ENCODE peak calls at places on chromosome 11, in four cellular contexts. Z is fibroblast of villous mesenchyme, I is neural progenitor cell, T is AG10803. P is an unnamed sample.

GRCh38 chr11:46727952-46728658 is 9.1 kb downstream of the F2 start:
- DNase-seq in I (no peak), Z (no peak), T (no peak), P (no peak)

GRCh38 chr11:69637956-69638871 is 2.7 kb upstream of the CCND1 start:
- DNase-seq in Z (peak), T (peak), I (peak), P (peak)

GRCh38 chr11:117511981-117512448 is 184.4 kb downstream of the CEP164 start:
- DNase-seq in I (no peak), Z (no peak), T (no peak), P (peak)

GRCh38 chr11:59778122-59778521 is 22.9 kb downstream of the STX3 start:
- DNase-seq in Z (no peak), I (no peak), T (no peak), P (peak)

GRCh38 chr11:69381681-69382130 is 87.8 kb downstream of the MYEOV start:
- DNase-seq in Z (no peak), T (no peak), I (no peak), P (no peak)

GRCh38 chr11:123173040-123173855 is 21.8 kb downstream of the CLMP start:
- DNase-seq in Z (peak), T (peak), I (no peak), P (no peak)

GRCh38 chr11:95835768-95836488 is 45.6 kb downstream of the CEP57 start:
- DNase-seq in T (peak), I (peak), Z (peak), P (peak)

GRCh38 chr11:3824714-3825472 is 15.9 kb downstream of the RHOG start:
- DNase-seq in I (peak), Z (peak), T (no peak), P (no peak)

GRCh38 chr11:122491486-122491885 is 164.0 kb upstream of the UBASH3B start:
- DNase-seq in I (no peak), T (peak), Z (peak), P (no peak)

GRCh38 chr11:48096588-48097525 is 116.5 kb downstream of the PTPRJ start:
- DNase-seq in I (no peak), T (no peak), Z (no peak), P (peak)

GRCh38 chr11:73262851-73263495 is 9.2 kb upstream of the P2RY6 start:
- DNase-seq in Z (peak), T (peak), I (no peak), P (no peak)

GRCh38 chr11:36492724-36493304 is 17.3 kb downstream of the TRAF6 start:
- DNase-seq in Z (peak), T (peak), I (peak), P (peak)

GRCh38 chr11:14179126-14179820 is 179.7 kb downstream of the RRAS2 start:
- DNase-seq in Z (peak), I (no peak), T (peak), P (peak)

GRCh38 chr11:113131036-113131775 is 170.0 kb downstream of the NCAM1 start:
- DNase-seq in I (no peak), Z (no peak), T (peak), P (no peak)

GRCh38 chr11:44728491-44728910 is 1.7 kb downstream of the TSPAN18 start:
- DNase-seq in Z (no peak), T (no peak), I (peak), P (no peak)

GRCh38 chr11:125286486-125286885 is 121.9 kb downstream of the PKNOX2 start:
- DNase-seq in I (no peak), T (no peak), Z (no peak), P (no peak)

GRCh38 chr11:1734571-1735081 is 15.8 kb downstream of the IFITM10 start:
- DNase-seq in T (no peak), Z (no peak), I (no peak), P (no peak)

GRCh38 chr11:123103326-123103980 is 41.5 kb upstream of the HSPA8 start:
- DNase-seq in I (peak), T (peak), Z (peak), P (peak)

GRCh38 chr11:117597083-117597482 is 199.9 kb downstream of the DSCAML1 start:
- DNase-seq in T (peak), Z (peak), I (peak), P (no peak)

GRCh38 chr11:118180300-118180703 is 3.9 kb upstream of the SCN2B start:
- DNase-seq in T (peak), I (peak), Z (no peak), P (no peak)

GRCh38 chr11:76209956-76210885 is 3.9 kb upstream of the WNT11 start:
- DNase-seq in I (peak), Z (peak), T (peak), P (peak)

GRCh38 chr11:833114-833791 is 501 bp downstream of the CD151 start:
- DNase-seq in T (peak), I (peak), Z (no peak), P (peak)

GRCh38 chr11:26510756-26511155 is 61.3 kb downstream of the MUC15 start:
- DNase-seq in I (no peak), Z (no peak), T (no peak), P (no peak)

GRCh38 chr11:133052537-133052936 is 479.8 kb downstream of the OPCML start:
- DNase-seq in I (no peak), T (no peak), Z (no peak), P (no peak)

GRCh38 chr11:13667245-13667644 is 1.2 kb upstream of the FAR1 start:
- DNase-seq in Z (no peak), T (peak), I (peak), P (no peak)

GRCh38 chr11:106959386-106959785 is 58.9 kb downstream of the GUCY1A2 start:
- DNase-seq in Z (no peak), I (no peak), T (no peak), P (no peak)

GRCh38 chr11:46649180-46649738 is 31.9 kb downstream of the ATG13 start:
- DNase-seq in T (peak), I (peak), Z (peak), P (no peak)

GRCh38 chr11:13008625-13009475 is at the start of gene RASSF10:
- DNase-seq in T (no peak), Z (no peak), I (peak), P (peak)

GRCh38 chr11:33735426-33736147 is 636 bp downstream of the CD59 start:
- DNase-seq in Z (peak), I (peak), T (peak), P (peak)

GRCh38 chr11:70761094-70761905 is 363.0 kb downstream of the CTTN start:
- DNase-seq in T (no peak), Z (no peak), I (no peak), P (no peak)

GRCh38 chr11:108368134-108368533 is 99.2 kb downstream of the C11orf65 start:
- DNase-seq in Z (no peak), T (peak), I (no peak), P (no peak)

GRCh38 chr11:77233011-77233410 is 68.5 kb downstream of the GDPD4 start:
- DNase-seq in Z (no peak), I (no peak), T (no peak), P (no peak)